ENCODE peak calls at places on chromosome 16, in ten cellular contexts. L, G, P, F, Y, S, B, C, W and K are unnamed samples.

GRCh38 chr16:709651-710499 is 4.3 kb upstream of the FBXL16 start:
- DNase-seq in L (peak; percentile 69), G (peak; percentile 74), P (peak; percentile 80), F (peak; percentile 78), Y (peak; percentile 97), S (peak; percentile 86), B (no peak), C (no peak), W (peak; percentile 65), K (no peak)

GRCh38 chr16:85092851-85093250 is 19.4 kb downstream of the CIBAR2 start:
- DNase-seq in L (no peak), G (no peak), P (no peak), F (no peak), Y (peak; percentile 56), S (no peak), B (no peak), C (no peak), W (no peak), K (no peak)

GRCh38 chr16:49382916-49383315 is 9.3 kb downstream of the C16orf78 start:
- DNase-seq in L (peak; percentile 57), G (no peak), P (no peak), F (no peak), Y (no peak), S (no peak), B (no peak), C (no peak), W (no peak), K (no peak)

GRCh38 chr16:2212362-2213324 is 2.0 kb upstream of the BRICD5 start:
- DNase-seq in L (no peak), G (no peak), P (no peak), F (no peak), Y (no peak), S (no peak), B (no peak), C (no peak), W (no peak), K (no peak)

GRCh38 chr16:54282202-54282922 is 4.2 kb downstream of the IRX3 start:
- DNase-seq in L (peak; percentile 79), G (no peak), P (no peak), F (peak; percentile 29), Y (peak; percentile 25), S (peak; percentile 53), B (no peak), C (peak; percentile 42), W (no peak), K (peak; percentile 54)

GRCh38 chr16:89001117-89002027 is 24.4 kb upstream of the CBFA2T3 start:
- DNase-seq in L (peak; percentile 52), G (no peak), P (no peak), F (no peak), Y (no peak), S (peak; percentile 5), B (no peak), C (no peak), W (no peak), K (no peak)

GRCh38 chr16:74736531-74737157 is 36.0 kb upstream of the MLKL start:
- DNase-seq in L (no peak), G (no peak), P (no peak), F (no peak), Y (no peak), S (no peak), B (no peak), C (no peak), W (no peak), K (no peak)

GRCh38 chr16:74582984-74583383 is 23.9 kb downstream of the GLG1 start:
- DNase-seq in L (no peak), G (no peak), P (no peak), F (no peak), Y (no peak), S (no peak), B (no peak), C (no peak), W (no peak), K (no peak)

GRCh38 chr16:381788-382717 is at the start of gene PGAP6:
- DNase-seq in L (peak; percentile 57), G (peak; percentile 25), P (no peak), F (peak; percentile 18), Y (peak; percentile 66), S (peak; percentile 67), B (peak; percentile 66), C (peak; percentile 89), W (no peak), K (no peak)

GRCh38 chr16:31537362-31537921 is 9.7 kb downstream of the AHSP start:
- DNase-seq in L (peak; percentile 56), G (no peak), P (no peak), F (no peak), Y (no peak), S (no peak), B (no peak), C (no peak), W (no peak), K (peak; percentile 13)

GRCh38 chr16:64391009-64391663 is 730.7 kb downstream of the CDH11 start:
- DNase-seq in L (no peak), G (no peak), P (no peak), F (peak; percentile 29), Y (peak; percentile 23), S (peak; percentile 21), B (no peak), C (no peak), W (no peak), K (no peak)

GRCh38 chr16:64061621-64062020 is 1060.2 kb downstream of the CDH11 start:
- DNase-seq in L (no peak), G (no peak), P (no peak), F (peak; percentile 6), Y (no peak), S (no peak), B (no peak), C (no peak), W (no peak), K (no peak)

GRCh38 chr16:87945351-87946042 is 5.7 kb upstream of the BANP start:
- DNase-seq in L (peak; percentile 60), G (peak; percentile 51), P (peak; percentile 74), F (peak; percentile 74), Y (peak; percentile 80), S (peak; percentile 77), B (no peak), C (no peak), W (peak; percentile 73), K (peak; percentile 90)

GRCh38 chr16:63461248-63461841 is 1425.1 kb upstream of the CDH8 start:
- DNase-seq in L (peak; percentile 28), G (no peak), P (peak; percentile 14), F (peak; percentile 3), Y (peak; percentile 53), S (peak; percentile 61), B (no peak), C (no peak), W (peak; percentile 0), K (peak; percentile 12)